ENCODE peak calls at places on chromosome 5, in eight cellular contexts. One of them, this sample, is unnamed.

GRCh38 chr5:52824827-52825226 is 37.1 kb downstream of the ITGA1 start:
- DNase-seq in astrocyte of the spinal cord: no peak
- DNase-seq in foreskin keratinocyte: no peak
- DNase-seq in HCT116: no peak
- DNase-seq in upper lobe of right lung: no peak
- DNase-seq in neural crest cell: no peak
- DNase-seq in ovary: no peak
- DNase-seq in AG09309: no peak
- DNase-seq in this sample: no peak

GRCh38 chr5:105414067-105414466 is 1851.5 kb upstream of the NUDT12 start:
- DNase-seq in ovary: no peak
- DNase-seq in HCT116: no peak
- DNase-seq in foreskin keratinocyte: no peak
- DNase-seq in neural crest cell: no peak
- DNase-seq in upper lobe of right lung: no peak
- DNase-seq in AG09309: no peak
- DNase-seq in astrocyte of the spinal cord: no peak
- DNase-seq in this sample: no peak

GRCh38 chr5:165201364-165202143 is 1696.1 kb downstream of the MAT2B start:
- DNase-seq in neural crest cell: no peak
- DNase-seq in foreskin keratinocyte: no peak
- DNase-seq in ovary: no peak
- DNase-seq in upper lobe of right lung: no peak
- DNase-seq in AG09309: no peak
- DNase-seq in astrocyte of the spinal cord: peak; percentile 39
- DNase-seq in HCT116: no peak
- DNase-seq in this sample: no peak

GRCh38 chr5:92769986-92770385 is 811.0 kb downstream of the NR2F1-AS1 start:
- DNase-seq in ovary: no peak
- DNase-seq in neural crest cell: no peak
- DNase-seq in upper lobe of right lung: no peak
- DNase-seq in astrocyte of the spinal cord: peak; percentile 14
- DNase-seq in AG09309: peak; percentile 17
- DNase-seq in foreskin keratinocyte: no peak
- DNase-seq in HCT116: no peak
- DNase-seq in this sample: no peak

GRCh38 chr5:139761057-139761450 is 34.6 kb upstream of the PSD2 start:
- DNase-seq in ovary: no peak
- DNase-seq in upper lobe of right lung: no peak
- DNase-seq in neural crest cell: no peak
- DNase-seq in astrocyte of the spinal cord: no peak
- DNase-seq in AG09309: no peak
- DNase-seq in HCT116: no peak
- DNase-seq in foreskin keratinocyte: no peak
- DNase-seq in this sample: no peak

GRCh38 chr5:148979104-148979723 is 83.6 kb downstream of the SH3TC2 start:
- DNase-seq in HCT116: no peak
- DNase-seq in neural crest cell: no peak
- DNase-seq in astrocyte of the spinal cord: no peak
- DNase-seq in ovary: no peak
- DNase-seq in upper lobe of right lung: peak; percentile 88
- DNase-seq in foreskin keratinocyte: peak; percentile 69
- DNase-seq in AG09309: no peak
- DNase-seq in this sample: no peak

GRCh38 chr5:138354926-138355378 is 2.5 kb downstream of the KDM3B start:
- DNase-seq in HCT116: no peak
- DNase-seq in upper lobe of right lung: no peak
- DNase-seq in foreskin keratinocyte: no peak
- DNase-seq in astrocyte of the spinal cord: peak; percentile 77
- DNase-seq in ovary: no peak
- DNase-seq in neural crest cell: no peak
- DNase-seq in AG09309: peak; percentile 79
- DNase-seq in this sample: peak; percentile 77

GRCh38 chr5:32942225-32942989 is 231.3 kb downstream of the NPR3 start:
- DNase-seq in ovary: no peak
- DNase-seq in neural crest cell: no peak
- DNase-seq in astrocyte of the spinal cord: peak; percentile 5
- DNase-seq in upper lobe of right lung: no peak
- DNase-seq in AG09309: no peak
- DNase-seq in foreskin keratinocyte: no peak
- DNase-seq in HCT116: peak; percentile 55
- DNase-seq in this sample: peak; percentile 22

GRCh38 chr5:53817183-53817582 is 256.7 kb downstream of the NDUFS4 start:
- DNase-seq in astrocyte of the spinal cord: no peak
- DNase-seq in ovary: no peak
- DNase-seq in AG09309: no peak
- DNase-seq in foreskin keratinocyte: no peak
- DNase-seq in neural crest cell: no peak
- DNase-seq in HCT116: no peak
- DNase-seq in upper lobe of right lung: no peak
- DNase-seq in this sample: no peak

GRCh38 chr5:83844320-83845068 is 123.8 kb upstream of the HAPLN1 start:
- DNase-seq in neural crest cell: no peak
- DNase-seq in astrocyte of the spinal cord: peak; percentile 95
- DNase-seq in upper lobe of right lung: peak; percentile 65
- DNase-seq in foreskin keratinocyte: no peak
- DNase-seq in AG09309: peak; percentile 77
- DNase-seq in HCT116: no peak
- DNase-seq in ovary: no peak
- DNase-seq in this sample: peak; percentile 67

DNA sequence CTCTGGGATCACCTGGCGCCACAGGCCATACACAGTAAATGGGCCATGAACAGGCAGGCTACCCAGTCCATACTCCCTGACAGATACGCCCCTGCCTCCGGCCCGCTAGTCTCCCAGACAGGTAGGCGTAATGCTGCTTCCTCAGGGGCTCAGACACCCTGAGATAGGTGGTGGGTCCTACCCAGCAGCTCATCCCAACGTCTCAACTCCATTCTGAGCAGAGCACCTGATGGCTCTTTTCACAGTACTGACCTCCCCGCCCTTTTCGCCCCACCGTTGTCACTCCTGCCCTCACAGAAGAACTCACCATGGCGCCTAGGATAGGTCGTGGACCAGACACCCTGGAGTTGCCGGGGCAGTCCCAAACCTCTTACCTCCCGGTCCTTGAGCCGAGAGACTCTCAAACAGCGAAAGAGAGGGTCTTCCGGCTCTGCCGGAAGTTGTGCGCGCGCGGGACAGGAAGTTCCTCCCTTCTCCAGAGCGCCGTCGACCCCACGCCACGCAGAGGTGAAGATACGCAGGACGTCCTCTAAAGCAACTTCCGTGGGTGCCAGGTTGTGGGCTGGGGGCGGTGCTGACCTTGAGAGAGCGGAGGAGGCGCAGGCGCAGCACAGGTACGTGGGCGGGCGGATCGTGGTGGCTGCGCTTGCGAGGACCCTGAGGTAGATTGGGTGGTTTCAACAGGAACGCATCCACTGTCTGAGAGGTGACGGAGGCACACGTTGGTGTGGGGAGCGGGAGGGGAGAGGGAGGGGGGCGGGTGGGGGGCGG is at the start of gene TMEM161B:
- DNase-seq in ovary: peak; percentile 88
- DNase-seq in upper lobe of right lung: peak; percentile 98
- DNase-seq in astrocyte of the spinal cord: peak; percentile 91
- DNase-seq in HCT116: peak; percentile 94
- DNase-seq in foreskin keratinocyte: peak; percentile 79
- DNase-seq in AG09309: peak; percentile 28
- DNase-seq in neural crest cell: peak; percentile 62
- DNase-seq in this sample: peak; percentile 86
- TF ChIP-seq CTCF in ovary: no peak
- TF ChIP-seq CTCF in upper lobe of right lung: peak; percentile 8
- TF ChIP-seq CTCF in astrocyte of the spinal cord: no peak
- TF ChIP-seq CTCF in HCT116: no peak
- TF ChIP-seq CTCF in foreskin keratinocyte: no peak
- TF ChIP-seq CTCF in AG09309: no peak
- TF ChIP-seq CTCF in neural crest cell: no peak
- TF ChIP-seq CTCF in this sample: no peak

GRCh38 chr5:175640108-175640507 is 17.8 kb upstream of the HRH2 start:
- DNase-seq in ovary: no peak
- DNase-seq in astrocyte of the spinal cord: no peak
- DNase-seq in foreskin keratinocyte: no peak
- DNase-seq in HCT116: no peak
- DNase-seq in upper lobe of right lung: no peak
- DNase-seq in neural crest cell: no peak
- DNase-seq in AG09309: no peak
- DNase-seq in this sample: no peak

GRCh38 chr5:175638305-175638704 is 19.6 kb upstream of the HRH2 start:
- DNase-seq in astrocyte of the spinal cord: no peak
- DNase-seq in neural crest cell: no peak
- DNase-seq in ovary: no peak
- DNase-seq in AG09309: no peak
- DNase-seq in upper lobe of right lung: no peak
- DNase-seq in foreskin keratinocyte: no peak
- DNase-seq in HCT116: no peak
- DNase-seq in this sample: no peak

GRCh38 chr5:175642998-175643397 is 14.9 kb upstream of the HRH2 start:
- DNase-seq in AG09309: no peak
- DNase-seq in ovary: no peak
- DNase-seq in neural crest cell: no peak
- DNase-seq in HCT116: no peak
- DNase-seq in upper lobe of right lung: no peak
- DNase-seq in foreskin keratinocyte: no peak
- DNase-seq in astrocyte of the spinal cord: no peak
- DNase-seq in this sample: no peak
- TF ChIP-seq CTCF in AG09309: no peak
- TF ChIP-seq CTCF in ovary: no peak
- TF ChIP-seq CTCF in neural crest cell: no peak
- TF ChIP-seq CTCF in HCT116: no peak
- TF ChIP-seq CTCF in upper lobe of right lung: no peak
- TF ChIP-seq CTCF in foreskin keratinocyte: no peak
- TF ChIP-seq CTCF in astrocyte of the spinal cord: no peak
- TF ChIP-seq CTCF in this sample: no peak

GRCh38 chr5:155024015-155024414 is 10.5 kb downstream of the KIF4B start:
- DNase-seq in neural crest cell: no peak
- DNase-seq in HCT116: no peak
- DNase-seq in upper lobe of right lung: no peak
- DNase-seq in ovary: no peak
- DNase-seq in astrocyte of the spinal cord: no peak
- DNase-seq in AG09309: no peak
- DNase-seq in foreskin keratinocyte: no peak
- DNase-seq in this sample: no peak

GRCh38 chr5:155023320-155023719 is 9.8 kb downstream of the KIF4B start:
- DNase-seq in foreskin keratinocyte: no peak
- DNase-seq in astrocyte of the spinal cord: no peak
- DNase-seq in AG09309: no peak
- DNase-seq in neural crest cell: no peak
- DNase-seq in upper lobe of right lung: no peak
- DNase-seq in ovary: no peak
- DNase-seq in HCT116: no peak
- DNase-seq in this sample: no peak

GRCh38 chr5:155029240-155029639 is 15.7 kb downstream of the KIF4B start:
- DNase-seq in neural crest cell: no peak
- DNase-seq in upper lobe of right lung: no peak
- DNase-seq in ovary: no peak
- DNase-seq in HCT116: no peak
- DNase-seq in foreskin keratinocyte: no peak
- DNase-seq in astrocyte of the spinal cord: no peak
- DNase-seq in AG09309: no peak
- DNase-seq in this sample: no peak

GRCh38 chr5:155025890-155026289 is 12.3 kb downstream of the KIF4B start:
- DNase-seq in astrocyte of the spinal cord: no peak
- DNase-seq in upper lobe of right lung: no peak
- DNase-seq in AG09309: no peak
- DNase-seq in ovary: no peak
- DNase-seq in neural crest cell: no peak
- DNase-seq in foreskin keratinocyte: no peak
- DNase-seq in HCT116: no peak
- DNase-seq in this sample: no peak

DNA sequence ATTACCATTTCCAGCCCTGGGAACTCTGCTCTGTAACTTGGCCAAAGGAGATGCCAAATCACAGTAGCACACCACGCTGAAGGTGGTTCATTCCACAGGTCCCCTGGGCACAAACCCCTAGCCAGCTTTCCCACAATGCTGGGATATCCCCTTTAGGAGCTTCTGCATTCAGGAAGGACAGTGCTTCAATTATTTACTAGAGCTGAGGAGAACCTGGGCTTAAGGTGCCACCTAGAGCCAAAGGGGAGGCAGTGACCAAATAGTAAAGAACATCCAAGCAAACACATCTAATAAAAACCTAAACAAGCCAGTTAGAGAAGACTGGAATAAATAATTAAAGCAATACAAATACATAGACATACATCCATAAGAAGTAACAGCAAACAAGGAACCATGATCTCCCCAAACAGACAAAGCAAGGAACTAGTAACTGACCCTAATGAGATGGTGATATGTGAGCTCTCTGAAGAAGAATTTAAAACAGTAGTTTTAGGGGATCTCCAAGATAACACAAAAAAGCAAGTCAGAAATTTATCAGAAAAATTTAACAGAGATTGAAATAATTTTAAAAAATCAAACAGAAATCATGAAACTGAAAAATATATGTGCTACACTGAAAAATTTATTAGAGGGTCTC is 14.6 kb downstream of the KIF4B start:
- DNase-seq in upper lobe of right lung: no peak
- DNase-seq in foreskin keratinocyte: no peak
- DNase-seq in HCT116: peak; percentile 27
- DNase-seq in astrocyte of the spinal cord: no peak
- DNase-seq in AG09309: no peak
- DNase-seq in ovary: no peak
- DNase-seq in neural crest cell: no peak
- DNase-seq in this sample: no peak
- TF ChIP-seq CTCF in upper lobe of right lung: no peak
- TF ChIP-seq CTCF in foreskin keratinocyte: peak; percentile 66
- TF ChIP-seq CTCF in HCT116: peak; percentile 54
- TF ChIP-seq CTCF in astrocyte of the spinal cord: no peak
- TF ChIP-seq CTCF in AG09309: peak; percentile 9
- TF ChIP-seq CTCF in ovary: no peak
- TF ChIP-seq CTCF in neural crest cell: no peak
- TF ChIP-seq CTCF in this sample: peak; percentile 44

GRCh38 chr5:55921617-55922016 is 70.5 kb downstream of the IL31RA start:
- DNase-seq in upper lobe of right lung: no peak
- DNase-seq in HCT116: no peak
- DNase-seq in neural crest cell: no peak
- DNase-seq in astrocyte of the spinal cord: no peak
- DNase-seq in ovary: no peak
- DNase-seq in foreskin keratinocyte: no peak
- DNase-seq in AG09309: no peak
- DNase-seq in this sample: no peak

GRCh38 chr5:55923177-55923872 is 71.4 kb downstream of the IL6ST start:
- DNase-seq in astrocyte of the spinal cord: no peak
- DNase-seq in upper lobe of right lung: no peak
- DNase-seq in HCT116: no peak
- DNase-seq in foreskin keratinocyte: no peak
- DNase-seq in AG09309: no peak
- DNase-seq in neural crest cell: no peak
- DNase-seq in ovary: no peak
- DNase-seq in this sample: no peak

GRCh38 chr5:55919625-55920024 is 68.5 kb downstream of the IL31RA start:
- DNase-seq in AG09309: no peak
- DNase-seq in astrocyte of the spinal cord: no peak
- DNase-seq in foreskin keratinocyte: no peak
- DNase-seq in neural crest cell: no peak
- DNase-seq in ovary: no peak
- DNase-seq in HCT116: no peak
- DNase-seq in upper lobe of right lung: no peak
- DNase-seq in this sample: no peak

GRCh38 chr5:55918097-55919035 is 67.2 kb downstream of the IL31RA start:
- DNase-seq in astrocyte of the spinal cord: no peak
- DNase-seq in AG09309: no peak
- DNase-seq in ovary: no peak
- DNase-seq in upper lobe of right lung: no peak
- DNase-seq in HCT116: no peak
- DNase-seq in neural crest cell: no peak
- DNase-seq in foreskin keratinocyte: no peak
- DNase-seq in this sample: no peak

GRCh38 chr5:55920784-55921183 is 69.6 kb downstream of the IL31RA start:
- DNase-seq in foreskin keratinocyte: no peak
- DNase-seq in ovary: no peak
- DNase-seq in upper lobe of right lung: no peak
- DNase-seq in HCT116: no peak
- DNase-seq in AG09309: no peak
- DNase-seq in astrocyte of the spinal cord: no peak
- DNase-seq in neural crest cell: no peak
- DNase-seq in this sample: peak; percentile 1
- TF ChIP-seq CTCF in foreskin keratinocyte: peak; percentile 64
- TF ChIP-seq CTCF in ovary: no peak
- TF ChIP-seq CTCF in upper lobe of right lung: no peak
- TF ChIP-seq CTCF in HCT116: peak; percentile 46
- TF ChIP-seq CTCF in AG09309: peak; percentile 40
- TF ChIP-seq CTCF in astrocyte of the spinal cord: peak; percentile 52
- TF ChIP-seq CTCF in neural crest cell: no peak
- TF ChIP-seq CTCF in this sample: no peak